ENCODE peak calls at places on chromosomes 13 and 19, in ten cellular contexts. K is activated T-helper 2 cell treated with anti-CD3 and anti-CD28 coated beads, Interferon-gamma antibody, Interleukin-2, Interleukin-4, amounts not matched to agents 10 μg/mL and 5 μg/mL and 100 μg/mL, durations not matched to agents 14 hours and 24 hours and 36 hours; R is WERI-Rb-1; G is T1000; D is Peyer's patch; X is stimulated activated naive CD8-positive, alpha-beta T cell treated with anti-CD3 and anti-CD28 coated beads, Interleukin-15, amount 100 ng/mL, for 72 hours; P is aorta; Z is NCI-H1436; O is NCI-H524 treated with DMSO at 0.1 percent for 48 hours; M is effector memory CD4-positive, alpha-beta T cell. I is an unnamed sample.

GRCh38 chr19:27793128-27793643 is 1419.8 kb downstream of the UQCRFS1 start:
- DNase-seq in O (peak), G (peak), R (peak), Z (peak), X (peak), K (peak), M (peak), P (peak), D (peak), I (peak)

GRCh38 chr19:43820098-43820860 is 6.8 kb upstream of the ZNF283 start:
- DNase-seq in D (no peak), G (no peak), O (no peak), P (peak), M (no peak), X (peak), Z (no peak), R (peak), K (no peak), I (no peak)

GRCh38 chr13:19860884-19861655 is 2.4 kb downstream of the ZMYM5 start:
- DNase-seq in Z (no peak), G (peak), D (no peak), P (no peak), K (no peak), O (no peak), R (no peak), X (peak), M (no peak), I (no peak)

GRCh38 chr13:109191422-109191821 is 562.0 kb downstream of the MYO16 start:
- DNase-seq in K (no peak), D (no peak), M (no peak), G (no peak), Z (no peak), P (no peak), R (no peak), X (no peak), O (peak), I (no peak)

GRCh38 chr13:57673197-57673596 is 41.7 kb downstream of the PCDH17 start:
- DNase-seq in O (no peak), R (no peak), D (no peak), K (no peak), X (no peak), G (no peak), M (no peak), P (no peak), Z (no peak), I (no peak)

GRCh38 chr19:50658438-50659317 is 9.4 kb downstream of the C19orf81 start:
- DNase-seq in G (no peak), P (peak), K (peak), R (peak), Z (peak), X (peak), O (peak), M (no peak), D (peak), I (no peak)

GRCh38 chr13:83709751-83710515 is 172.3 kb downstream of the SLITRK1 start:
- DNase-seq in D (no peak), M (no peak), R (no peak), O (no peak), X (no peak), K (no peak), Z (no peak), G (no peak), P (no peak), I (no peak)

GRCh38 chr13:23724196-23724970 is 154.2 kb downstream of the TNFRSF19 start:
- DNase-seq in O (peak), P (no peak), R (peak), G (no peak), K (no peak), D (no peak), M (no peak), Z (no peak), X (no peak), I (no peak)

GRCh38 chr19:19010551-19010950 is 22.8 kb downstream of the SUGP2 start:
- DNase-seq in O (no peak), Z (no peak), X (no peak), K (no peak), R (no peak), P (no peak), M (no peak), D (no peak), G (no peak), I (peak)

GRCh38 chr13:73465629-73465974 is 406.8 kb downstream of the KLF5 start:
- DNase-seq in P (no peak), X (no peak), O (no peak), R (no peak), K (no peak), D (no peak), Z (no peak), G (no peak), M (no peak), I (no peak)

GRCh38 chr19:18304496-18305312 is 18.2 kb downstream of the LSM4 start:
- DNase-seq in R (peak), K (peak), O (no peak), X (peak), M (peak), D (peak), P (peak), G (peak), Z (peak), I (peak)

GRCh38 chr19:461664-462551 is 1.1 kb upstream of the SHC2 start:
- DNase-seq in P (peak), R (peak), K (no peak), G (no peak), D (no peak), X (no peak), M (no peak), Z (peak), O (no peak), I (no peak)

GRCh38 chr13:110711778-110712070 is 1.8 kb upstream of the ING1 start:
- DNase-seq in D (no peak), O (peak), K (no peak), P (no peak), R (peak), G (no peak), X (no peak), Z (no peak), M (no peak), I (no peak)

GRCh38 chr19:13164370-13165090 is 14.3 kb downstream of the IER2 start:
- DNase-seq in M (peak), G (peak), P (peak), X (peak), D (peak), R (peak), Z (peak), O (peak), K (peak), I (peak)

GRCh38 chr19:49224856-49225255 is 67.3 kb downstream of the TRPM4 start:
- DNase-seq in K (peak), X (peak), G (peak), Z (peak), D (no peak), O (peak), R (peak), P (no peak), M (no peak), I (no peak)

GRCh38 chr19:34560229-34560628 is 78.7 kb downstream of the WTIP start:
- DNase-seq in O (no peak), X (no peak), R (no peak), Z (no peak), D (no peak), G (no peak), P (no peak), M (no peak), K (no peak), I (no peak)

GRCh38 chr13:32537580-32538233 is 888 bp downstream of the N4BP2L2 start:
- DNase-seq in X (peak), G (no peak), R (peak), K (peak), Z (no peak), P (peak), O (no peak), M (peak), D (peak), I (peak)

GRCh38 chr19:10752237-10752912 is 34.5 kb downstream of the DNM2 start:
- DNase-seq in Z (no peak), K (no peak), D (no peak), M (no peak), P (no peak), O (no peak), X (no peak), G (no peak), R (no peak), I (no peak)

GRCh38 chr13:49996951-49997895 is at the start of gene TRIM13:
- DNase-seq in R (peak), Z (peak), M (peak), D (peak), G (peak), O (peak), K (peak), P (peak), X (peak), I (peak)

GRCh38 chr13:97226788-97227627 is 4.9 kb downstream of the MBNL2 start:
- DNase-seq in X (peak), P (no peak), G (no peak), D (peak), O (peak), Z (peak), M (peak), K (peak), R (no peak), I (peak)

GRCh38 chr19:38915329-38916321 is 3.6 kb upstream of the CCER2 start:
- DNase-seq in O (no peak), K (no peak), R (no peak), P (peak), X (no peak), M (no peak), G (no peak), D (no peak), Z (no peak), I (no peak)

GRCh38 chr19:29299416-29300380 is 86.7 kb upstream of the UQCRFS1 start:
- DNase-seq in X (no peak), M (no peak), O (no peak), G (no peak), K (no peak), Z (no peak), D (no peak), P (peak), R (no peak), I (no peak)

GRCh38 chr13:102679449-102680132 is 15.3 kb downstream of the METTL21C start:
- DNase-seq in P (no peak), M (no peak), D (no peak), G (no peak), Z (no peak), R (no peak), O (no peak), K (no peak), X (no peak), I (no peak)

GRCh38 chr13:113239357-113239756 is 29.9 kb downstream of the CUL4A start:
- DNase-seq in G (no peak), R (no peak), K (no peak), P (no peak), M (no peak), D (no peak), X (no peak), O (no peak), Z (no peak), I (no peak)

GRCh38 chr19:58509731-58510083 is 2.1 kb downstream of the SLC27A5 start:
- DNase-seq in O (no peak), D (no peak), K (no peak), R (no peak), P (no peak), M (no peak), X (no peak), G (no peak), Z (no peak), I (no peak)

GRCh38 chr13:111511805-111512504 is 191.5 kb downstream of the TEX29 start:
- DNase-seq in R (no peak), X (no peak), O (no peak), M (no peak), K (no peak), Z (no peak), G (no peak), D (no peak), P (no peak), I (no peak)

GRCh38 chr13:99339736-99340392 is 32.7 kb upstream of the GPR183 start:
- DNase-seq in P (no peak), M (peak), G (no peak), D (no peak), R (no peak), K (no peak), X (peak), Z (no peak), O (no peak), I (peak)

GRCh38 chr13:40648841-40649240 is 17.6 kb downstream of the FOXO1 start:
- DNase-seq in R (no peak), G (no peak), O (no peak), P (no peak), M (no peak), X (no peak), D (no peak), Z (no peak), K (no peak), I (no peak)

GRCh38 chr13:97258801-97259200 is 36.7 kb downstream of the MBNL2 start:
- DNase-seq in K (no peak), O (no peak), Z (no peak), X (no peak), R (no peak), P (no peak), M (no peak), D (no peak), G (no peak), I (no peak)

GRCh38 chr13:32639502-32640105 is 53.4 kb downstream of the PDS5B start:
- DNase-seq in O (no peak), G (no peak), M (peak), P (no peak), K (no peak), X (peak), D (peak), Z (no peak), R (peak), I (peak)

GRCh38 chr19:15180451-15181390 is 20.1 kb downstream of the NOTCH3 start:
- DNase-seq in M (no peak), Z (peak), P (no peak), G (no peak), O (no peak), R (no peak), D (no peak), K (no peak), X (no peak), I (no peak)

GRCh38 chr13:27035892-27036235 is 135.7 kb downstream of the USP12 start:
- DNase-seq in M (no peak), Z (no peak), O (no peak), G (peak), D (no peak), X (no peak), R (no peak), P (no peak), K (no peak), I (no peak)

GRCh38 chr19:10142701-10143375 is 23.1 kb upstream of the EIF3G start:
- DNase-seq in Z (no peak), D (peak), K (no peak), R (no peak), P (no peak), X (peak), M (peak), G (no peak), O (no peak), I (peak)